ENCODE peak calls at places on chromosomes 5 and 9, in five cellular contexts. S, A, X, I and F are unnamed samples.

GRCh38 chr9:113882636-113883164 is 6.6 kb downstream of the ZNF618 start:
- DNase-seq in I (no peak), X (no peak), S (no peak), A (no peak), F (no peak)

GRCh38 chr5:125659316-125660071 is 763.7 kb upstream of the GRAMD2B start:
- DNase-seq in S (no peak), I (no peak), A (peak), X (no peak), F (peak)

GRCh38 chr9:5854032-5854792 is 21.3 kb upstream of the ERMP1 start:
- DNase-seq in S (no peak), I (no peak), A (no peak), X (no peak), F (no peak)

GRCh38 chr5:36928947-36929346 is 52.4 kb downstream of the NIPBL start:
- DNase-seq in A (no peak), I (no peak), X (no peak), S (no peak), F (no peak)

GRCh38 chr5:55223988-55224240 is 3.2 kb downstream of the MCIDAS start:
- DNase-seq in X (no peak), S (no peak), I (no peak), A (no peak), F (no peak)

GRCh38 chr5:133063965-133064364 is 12.2 kb downstream of the HSPA4 start:
- DNase-seq in S (no peak), A (no peak), I (no peak), X (no peak), F (no peak)

GRCh38 chr5:95861221-95861857 is 38.8 kb upstream of the GLRX start:
- DNase-seq in A (peak), S (no peak), I (peak), X (peak), F (peak)

GRCh38 chr5:76022611-76023010 is 60.6 kb upstream of the SV2C start:
- DNase-seq in A (no peak), X (no peak), S (no peak), I (no peak), F (no peak)

GRCh38 chr5:167951121-167951520 is 340.3 kb upstream of the WWC1 start:
- DNase-seq in S (no peak), X (no peak), I (no peak), A (no peak), F (no peak)

GRCh38 chr5:180127682-180128670 is 56.4 kb upstream of the RNF130 start:
- DNase-seq in A (no peak), X (no peak), S (no peak), I (peak), F (no peak)

GRCh38 chr5:42721484-42721883 is 35.1 kb upstream of the CCDC152 start:
- DNase-seq in A (no peak), X (no peak), I (no peak), S (no peak), F (no peak)

GRCh38 chr5:98214240-98215051 is 559.0 kb upstream of the RGMB start:
- DNase-seq in A (peak), S (no peak), X (no peak), I (no peak), F (no peak)

GRCh38 chr5:74257645-74258328 is 382.7 kb downstream of the ENC1 start:
- DNase-seq in X (peak), I (peak), A (peak), S (no peak), F (peak)

GRCh38 chr9:117825609-117826347 is 121.6 kb downstream of the TLR4 start:
- DNase-seq in I (no peak), S (no peak), A (no peak), X (peak), F (no peak)

GRCh38 chr5:134503937-134504437 is 21.5 kb upstream of the JADE2 start:
- DNase-seq in X (no peak), S (no peak), A (no peak), I (no peak), F (no peak)

GRCh38 chr5:16889972-16890519 is 46.0 kb downstream of the MYO10 start:
- DNase-seq in S (no peak), X (no peak), I (no peak), A (no peak), F (no peak)

GRCh38 chr5:107919969-107920368 is 249.2 kb upstream of the EFNA5 start:
- DNase-seq in A (no peak), X (no peak), I (no peak), S (no peak), F (no peak)

GRCh38 chr9:34328500-34328982 is 527 bp downstream of the KIF24 start:
- DNase-seq in S (no peak), A (no peak), X (no peak), I (no peak), F (no peak)

GRCh38 chr9:108617661-108618060 is 238.1 kb downstream of the ACTL7B start:
- DNase-seq in I (no peak), A (no peak), S (no peak), X (no peak), F (no peak)

GRCh38 chr5:167970002-167970401 is 321.4 kb upstream of the WWC1 start:
- DNase-seq in A (no peak), X (no peak), S (no peak), I (no peak), F (no peak)

GRCh38 chr5:171680485-171680884 is 105.1 kb upstream of the SMIM23 start:
- DNase-seq in I (no peak), S (no peak), X (no peak), A (no peak), F (no peak)

GRCh38 chr5:116137544-116138378 is 52.9 kb downstream of the COMMD10 start:
- DNase-seq in A (peak), X (peak), I (no peak), S (no peak), F (no peak)